ENCODE peak calls at places on chromosomes 13 and 19, in nine cellular contexts. D is CD4-positive, alpha-beta memory T cell; V is left lung; P is fibroblast of lung; U is transverse colon; R is sigmoid colon; C is thoracic aorta; Z is body of pancreas; E is neural progenitor cell. B is an unnamed sample. For H3K36me3, the result is how much of the 10 kb centered on the place peaks cover.

GRCh38 chr19:15318241-15318691 is 14.1 kb downstream of the BRD4 start:
- DNase-seq in U (no peak), D (no peak), C (no peak), Z (no peak), V (no peak), P (peak), R (no peak), E (no peak), B (no peak)

GRCh38 chr13:113796948-113797676 is 38.1 kb downstream of the TMEM255B start:
- DNase-seq in Z (no peak), R (no peak), U (no peak), C (no peak), D (no peak), E (no peak), V (peak), P (no peak), B (no peak)

GRCh38 chr19:15265849-15266248 is 33.6 kb upstream of the EPHX3 start:
- DNase-seq in E (no peak), Z (peak), D (no peak), R (peak), C (peak), U (peak), V (peak), P (peak), B (no peak)

GRCh38 chr19:29634002-29634401 is 27.9 kb downstream of the POP4 start:
- DNase-seq in C (no peak), V (no peak), D (no peak), R (no peak), E (no peak), U (no peak), Z (no peak), P (no peak), B (no peak)

GRCh38 chr19:5017235-5017634 is 48.3 kb downstream of the KDM4B start:
- DNase-seq in C (no peak), E (no peak), V (no peak), D (no peak), P (no peak), Z (no peak), U (no peak), R (no peak), B (no peak)

GRCh38 chr13:50685491-50685890 is 158.0 kb downstream of the DLEU7 start:
- DNase-seq in P (peak), U (peak), R (peak), C (no peak), Z (peak), D (no peak), V (no peak), E (peak), B (no peak)

GRCh38 chr13:53017433-53017970 is 11.1 kb upstream of the OLFM4 start:
- DNase-seq in Z (no peak), P (no peak), D (no peak), U (no peak), R (no peak), C (no peak), E (no peak), V (peak), B (no peak)

GRCh38 chr13:114131581-114132418 is 623 bp downstream of the RASA3 start:
- DNase-seq in E (peak), Z (no peak), C (no peak), R (no peak), U (no peak), P (peak), D (no peak), V (peak), B (no peak)

GRCh38 chr19:49795615-49796014 is 17.5 kb downstream of the FUZ start:
- DNase-seq in D (no peak), Z (no peak), P (no peak), E (no peak), C (no peak), V (no peak), U (no peak), R (no peak), B (no peak)

GRCh38 chr13:30618186-30618937 is 642 bp downstream of the USPL1 start:
- DNase-seq in U (peak), D (no peak), P (no peak), V (peak), E (peak), R (peak), C (no peak), Z (peak), B (peak)

GRCh38 chr13:73268306-73268705 is 209.5 kb downstream of the KLF5 start:
- DNase-seq in C (no peak), Z (peak), E (no peak), D (no peak), P (peak), V (no peak), U (peak), R (no peak), B (no peak)

GRCh38 chr19:2782357-2782935 is 627 bp downstream of the SGTA start:
- DNase-seq in C (no peak), D (no peak), U (peak), R (no peak), Z (no peak), P (no peak), E (no peak), V (no peak), B (no peak)

GRCh38 chr19:38850976-38851621 is 1.3 kb upstream of the HNRNPL start:
- DNase-seq in D (peak), E (peak), Z (peak), U (peak), C (no peak), R (peak), V (peak), P (no peak), B (no peak)

GRCh38 chr13:60155978-60156377 is 7.8 kb downstream of the DIAPH3 start:
- DNase-seq in P (no peak), D (no peak), C (no peak), V (no peak), Z (no peak), E (no peak), U (no peak), R (no peak), B (no peak)

GRCh38 chr19:5436101-5436947 is 18.9 kb upstream of the ZNRF4 start:
- DNase-seq in V (no peak), Z (no peak), C (no peak), U (no peak), D (no peak), P (no peak), E (peak), R (no peak), B (no peak)

GRCh38 chr13:23985846-23986245 is 88.5 kb upstream of the C1QTNF9B start:
- DNase-seq in C (no peak), R (no peak), V (no peak), U (no peak), Z (no peak), D (no peak), P (no peak), E (no peak), B (no peak)

GRCh38 chr19:29079331-29079730 is 133.6 kb downstream of the UQCRFS1 start:
- DNase-seq in Z (no peak), D (no peak), E (peak), R (no peak), V (no peak), U (no peak), C (no peak), P (no peak), B (no peak)

GRCh38 chr19:11079999-11080398 is 9.3 kb upstream of the LDLR start:
- DNase-seq in V (no peak), Z (no peak), U (no peak), E (no peak), C (no peak), D (no peak), P (no peak), R (no peak), B (no peak)

GRCh38 chr19:6378036-6378435 is 2.3 kb upstream of the PSPN start:
- DNase-seq in U (no peak), C (no peak), Z (no peak), P (no peak), V (no peak), E (peak), R (no peak), D (no peak), B (no peak)

GRCh38 chr13:47087841-47088240 is 191.0 kb upstream of the HTR2A start:
- DNase-seq in V (no peak), D (no peak), U (no peak), R (no peak), C (no peak), Z (no peak), E (no peak), P (peak), B (no peak)

GRCh38 chr19:15251749-15252397 is 19.6 kb upstream of the EPHX3 start:
- DNase-seq in U (peak), Z (peak), C (peak), P (peak), R (peak), E (peak), D (no peak), V (no peak), B (no peak)

GRCh38 chr13:72537400-72537780 is 190.0 kb downstream of the MZT1 start:
- DNase-seq in R (no peak), E (no peak), C (no peak), U (no peak), D (no peak), Z (no peak), P (no peak), V (no peak), B (no peak)

GRCh38 chr19:49916839-49917733 is 11.9 kb upstream of the ATF5 start:
- DNase-seq in R (no peak), U (no peak), E (peak), P (no peak), D (no peak), C (no peak), V (no peak), Z (no peak), B (no peak)

GRCh38 chr19:21856751-21857150 is 20.8 kb upstream of the ZNF43 start:
- DNase-seq in Z (no peak), V (no peak), P (no peak), R (no peak), D (no peak), E (no peak), U (no peak), C (no peak), B (no peak)

GRCh38 chr13:40061466-40062450 is 406.3 kb downstream of the COG6 start:
- DNase-seq in U (no peak), E (no peak), Z (peak), C (no peak), P (no peak), D (no peak), R (no peak), V (no peak), B (no peak)

GRCh38 chr19:29672933-29673336 is 7.7 kb downstream of the PLEKHF1 start:
- DNase-seq in C (no peak), V (peak), Z (no peak), U (peak), R (peak), E (no peak), P (no peak), D (peak), B (peak)

DNA sequence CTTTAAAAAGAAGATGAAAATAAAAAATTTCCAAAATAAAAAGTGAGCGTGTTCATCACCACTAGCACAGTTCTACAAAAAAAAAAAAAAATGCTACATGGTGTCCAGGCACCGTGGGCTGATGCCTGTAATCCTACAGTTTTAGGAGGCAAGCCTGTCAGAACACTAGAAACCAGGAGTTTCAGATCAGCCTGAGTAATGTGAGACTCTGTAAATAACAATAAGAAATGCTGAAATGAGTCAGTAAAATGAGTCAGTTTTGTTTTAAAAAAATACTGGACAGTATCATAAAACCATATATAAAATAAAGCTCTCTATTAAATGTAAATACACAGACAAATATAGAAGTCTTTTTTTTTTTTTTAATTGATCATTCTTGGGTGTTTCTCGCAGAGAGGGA is 30.0 kb downstream of the ZNF91 start:
- DNase-seq in Z (no peak), P (no peak), R (no peak), C (no peak), D (no peak), E (no peak), U (no peak), V (no peak), B (no peak)
- H3K36me3 ChIP-seq in Z (under half), P (under half), R (under half), C (half or more), D (under half), E (half or more), U (half or more), V (half or more), B (half or more)

GRCh38 chr19:465056-465816 is 4.4 kb upstream of the SHC2 start:
- DNase-seq in V (no peak), R (no peak), E (no peak), D (no peak), Z (no peak), P (no peak), U (no peak), C (no peak), B (no peak)
- H3K27ac ChIP-seq in V (no peak), R (no peak), E (no peak), D (no peak), Z (no peak), P (no peak), U (no peak), C (no peak), B (no peak)

DNA sequence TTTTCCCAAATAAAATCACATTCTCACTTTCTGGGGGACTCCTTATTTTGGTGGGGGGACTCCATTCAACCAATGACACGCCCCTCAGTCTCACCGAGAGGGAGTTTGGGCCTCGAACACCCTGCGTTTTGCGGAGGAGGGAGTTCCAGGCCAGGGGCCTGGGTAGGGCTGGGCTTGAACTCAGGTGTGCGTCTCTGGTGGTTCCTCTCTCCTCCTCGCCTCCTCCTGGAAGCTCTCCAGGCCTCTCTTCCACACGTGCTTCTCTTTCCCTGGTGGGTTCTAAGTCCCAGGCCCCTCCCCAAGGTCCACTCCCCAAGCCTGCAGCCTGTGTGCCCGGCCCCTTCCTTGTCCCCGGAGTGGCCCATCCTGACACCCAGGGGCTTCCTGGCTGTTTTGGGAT is 14.7 kb downstream of the MEX3D start:
- DNase-seq in E (no peak), Z (no peak), P (no peak), D (no peak), R (no peak), C (no peak), U (no peak), V (no peak), B (no peak)
- H3K36me3 ChIP-seq in E (under half), Z (under half), P (under half), D (under half), R (under half), C (under half), U (under half), V (under half), B (under half)

GRCh38 chr13:21800847-21801616 is 130.2 kb downstream of the FGF9 start:
- DNase-seq in Z (no peak), R (no peak), E (no peak), V (no peak), U (no peak), D (no peak), P (no peak), C (no peak), B (no peak)
- H3K27ac ChIP-seq in Z (no peak), R (no peak), E (no peak), V (no peak), U (no peak), D (no peak), P (no peak), C (no peak), B (no peak)